ENCODE peak calls at places on chromosomes 11 and 22, in ten cellular contexts. G is fibroblast of the aortic adventitia, R is adrenal gland, I is upper lobe of right lung, D is heart right ventricle, O is fibroblast of pulmonary artery, M is MG63, H is keratinocyte, J is cardiac muscle cell, X is left lung. U is an unnamed sample.

GRCh38 chr22:30668306-30668655 is 606 bp upstream of the DUSP18 start:
- DNase-seq in M (no peak), D (no peak), I (no peak), H (no peak), O (no peak), R (no peak), J (no peak), G (no peak), X (no peak), U (no peak)

GRCh38 chr11:126186708-126187481 is 24.6 kb downstream of the RPUSD4 start:
- DNase-seq in J (no peak), G (no peak), D (no peak), I (peak), R (no peak), H (no peak), M (no peak), O (no peak), X (no peak), U (no peak)

GRCh38 chr11:67268036-67268683 is 1.9 kb downstream of the GRK2 start:
- DNase-seq in H (no peak), G (no peak), D (peak), R (peak), O (no peak), X (no peak), J (no peak), M (no peak), I (peak), U (no peak)

GRCh38 chr11:104320091-104320490 is 156.1 kb upstream of the PDGFD start:
- DNase-seq in D (no peak), I (no peak), X (no peak), G (peak), J (no peak), R (no peak), H (no peak), O (peak), M (no peak), U (no peak)

GRCh38 chr11:47846998-47847397 is 1.2 kb downstream of the NUP160 start:
- DNase-seq in G (no peak), I (no peak), J (no peak), M (no peak), O (no peak), D (no peak), X (no peak), H (no peak), R (no peak), U (no peak)

GRCh38 chr11:76327756-76328388 is 53.1 kb downstream of the THAP12 start:
- DNase-seq in R (no peak), H (no peak), D (peak), I (peak), O (no peak), X (no peak), J (no peak), M (no peak), G (no peak), U (no peak)

GRCh38 chr11:65121447-65121864 is 478 bp downstream of the FAU start:
- DNase-seq in H (no peak), R (peak), G (no peak), J (no peak), O (no peak), X (no peak), M (no peak), I (peak), D (no peak), U (no peak)

GRCh38 chr22:34804588-34804987 is 261.4 kb upstream of the ISX start:
- DNase-seq in D (no peak), M (no peak), H (no peak), R (no peak), G (no peak), I (no peak), X (no peak), J (no peak), O (no peak), U (no peak)

GRCh38 chr11:121589946-121590537 is 137.3 kb upstream of the SORL1-AS1 start:
- DNase-seq in D (no peak), G (no peak), R (no peak), X (no peak), I (no peak), H (no peak), M (no peak), J (no peak), O (no peak), U (no peak)

GRCh38 chr22:41429232-41429945 is 17.2 kb downstream of the TOB2 start:
- DNase-seq in O (no peak), H (no peak), X (no peak), G (no peak), I (no peak), J (no peak), D (no peak), M (no peak), R (no peak), U (peak)

GRCh38 chr11:1949302-1949701 is 2.2 kb downstream of the MRPL23 start:
- DNase-seq in X (no peak), O (no peak), M (no peak), R (peak), I (peak), G (no peak), H (no peak), D (no peak), J (no peak), U (peak)

GRCh38 chr11:77559686-77560425 is 29.9 kb upstream of the AQP11 start:
- DNase-seq in M (peak), X (no peak), O (peak), G (peak), D (no peak), J (peak), R (peak), I (no peak), H (peak), U (no peak)

GRCh38 chr11:77353131-77353530 is 51.6 kb upstream of the GDPD4 start:
- DNase-seq in J (no peak), G (no peak), D (no peak), M (no peak), X (no peak), I (no peak), H (no peak), R (no peak), O (no peak), U (no peak)

GRCh38 chr22:24494535-24495364 is at the start of gene UPB1:
- DNase-seq in O (no peak), G (no peak), I (peak), J (no peak), X (peak), M (no peak), R (no peak), D (no peak), H (no peak), U (no peak)

GRCh38 chr22:46043339-46043738 is 66.4 kb upstream of the WNT7B start:
- DNase-seq in J (no peak), M (no peak), G (no peak), I (peak), R (no peak), X (no peak), O (no peak), D (no peak), H (no peak), U (no peak)

GRCh38 chr11:105912666-105913065 is 109.4 kb downstream of the MSANTD4 start:
- DNase-seq in H (no peak), G (no peak), I (no peak), M (no peak), D (no peak), R (no peak), X (no peak), J (no peak), O (no peak), U (no peak)

GRCh38 chr11:95918056-95918455 is 5.9 kb downstream of the MTMR2 start:
- DNase-seq in H (no peak), R (no peak), I (no peak), X (no peak), D (no peak), G (no peak), O (no peak), J (no peak), M (no peak), U (no peak)

GRCh38 chr22:47066616-47066905 is 304.1 kb downstream of the TBC1D22A start:
- DNase-seq in I (no peak), G (no peak), X (no peak), M (no peak), J (no peak), R (no peak), O (no peak), H (no peak), D (no peak), U (no peak)

GRCh38 chr11:44180107-44180506 is 84.6 kb downstream of the EXT2 start:
- DNase-seq in M (no peak), O (no peak), H (no peak), R (no peak), X (no peak), D (no peak), G (no peak), I (no peak), J (no peak), U (no peak)

GRCh38 chr11:75150879-75151278 is at the start of gene SLCO2B1:
- DNase-seq in M (no peak), D (no peak), R (peak), G (no peak), H (no peak), O (no peak), I (no peak), J (no peak), X (no peak), U (no peak)

GRCh38 chr11:110298298-110298765 is 1.9 kb upstream of the RDX start:
- DNase-seq in M (peak), R (no peak), J (peak), D (no peak), O (no peak), G (no peak), I (no peak), X (no peak), H (no peak), U (no peak)

GRCh38 chr11:47616726-47617416 is 22.7 kb upstream of the C1QTNF4 start:
- DNase-seq in D (no peak), I (no peak), J (peak), R (peak), G (peak), O (peak), M (peak), X (no peak), H (no peak), U (no peak)

GRCh38 chr22:24567668-24568067 is 11.9 kb downstream of the SNRPD3 start:
- DNase-seq in G (no peak), O (no peak), M (no peak), I (no peak), D (no peak), R (no peak), J (no peak), X (no peak), H (no peak), U (no peak)

GRCh38 chr11:95487391-95487790 is 256.4 kb upstream of the SESN3 start:
- DNase-seq in J (no peak), G (peak), D (no peak), X (no peak), I (no peak), H (no peak), R (no peak), O (no peak), M (no peak), U (no peak)

GRCh38 chr11:15816270-15816871 is 540.0 kb downstream of the SOX6 start:
- DNase-seq in O (peak), H (no peak), I (no peak), M (peak), D (no peak), G (peak), X (no peak), J (peak), R (peak), U (no peak)

GRCh38 chr11:105827906-105828305 is 194.1 kb downstream of the MSANTD4 start:
- DNase-seq in M (no peak), X (no peak), G (no peak), H (no peak), O (no peak), R (no peak), I (no peak), D (no peak), J (no peak), U (no peak)

GRCh38 chr11:60890696-60891095 is 15.7 kb downstream of the PRPF19 start:
- DNase-seq in I (no peak), H (no peak), G (no peak), M (no peak), R (no peak), X (no peak), D (no peak), O (no peak), J (no peak), U (no peak)

GRCh38 chr11:12123799-12124198 is 13.4 kb downstream of the MICAL2 start:
- DNase-seq in R (no peak), M (no peak), G (peak), I (no peak), O (peak), J (no peak), H (no peak), X (no peak), D (no peak), U (no peak)

GRCh38 chr11:8928981-8929615 is 3.6 kb downstream of the C11orf16 start:
- DNase-seq in D (no peak), M (no peak), H (no peak), R (no peak), G (no peak), O (no peak), X (no peak), I (no peak), J (no peak), U (no peak)

GRCh38 chr11:100576044-100577021 is 110.8 kb upstream of the ARHGAP42 start:
- DNase-seq in D (no peak), X (no peak), M (no peak), J (peak), I (no peak), O (peak), H (no peak), R (peak), G (peak), U (no peak)

GRCh38 chr11:65945430-65945911 is at the start of gene TSGA10IP:
- DNase-seq in M (no peak), X (peak), D (no peak), H (no peak), R (no peak), J (no peak), I (no peak), O (no peak), G (no peak), U (no peak)

GRCh38 chr11:16095756-16096155 is 260.6 kb downstream of the SOX6 start:
- DNase-seq in D (no peak), H (no peak), I (no peak), G (no peak), R (no peak), M (no peak), J (no peak), X (no peak), O (no peak), U (no peak)

GRCh38 chr22:33049125-33049729 is 9.0 kb downstream of the SYN3 start:
- DNase-seq in H (peak), J (peak), D (peak), O (peak), I (peak), R (peak), X (no peak), G (peak), M (peak), U (peak)

GRCh38 chr11:45856044-45856468 is 8.8 kb downstream of the CRY2 start:
- DNase-seq in X (no peak), I (no peak), D (no peak), J (peak), G (peak), R (no peak), O (no peak), M (no peak), H (no peak), U (no peak)

GRCh38 chr11:7422544-7423331 is 62.6 kb upstream of the OLFML1 start:
- DNase-seq in X (no peak), H (no peak), G (peak), R (no peak), O (no peak), M (no peak), J (no peak), I (no peak), D (no peak), U (no peak)

GRCh38 chr11:70483077-70483861 is 84.9 kb downstream of the CTTN start:
- DNase-seq in I (peak), D (peak), G (peak), R (peak), H (no peak), M (peak), J (peak), O (peak), X (peak), U (no peak)

GRCh38 chr11:119889728-119890280 is 160.8 kb upstream of the NECTIN1 start:
- DNase-seq in J (no peak), D (no peak), G (no peak), H (no peak), R (no peak), X (no peak), M (no peak), I (peak), O (no peak), U (no peak)

GRCh38 chr22:23525510-23525909 is 54.6 kb downstream of the IGLL1 start:
- DNase-seq in J (no peak), D (no peak), R (no peak), O (no peak), M (no peak), X (peak), H (no peak), G (no peak), I (peak), U (peak)

GRCh38 chr11:107457205-107457557 is 444 bp downstream of the CWF19L2 start:
- DNase-seq in O (peak), X (no peak), D (no peak), I (no peak), R (no peak), H (no peak), G (no peak), M (peak), J (peak), U (no peak)

GRCh38 chr11:74927496-74927895 is 21.4 kb downstream of the XRRA1 start:
- DNase-seq in D (no peak), R (no peak), G (peak), I (no peak), J (no peak), H (no peak), M (no peak), O (no peak), X (no peak), U (no peak)

DNA sequence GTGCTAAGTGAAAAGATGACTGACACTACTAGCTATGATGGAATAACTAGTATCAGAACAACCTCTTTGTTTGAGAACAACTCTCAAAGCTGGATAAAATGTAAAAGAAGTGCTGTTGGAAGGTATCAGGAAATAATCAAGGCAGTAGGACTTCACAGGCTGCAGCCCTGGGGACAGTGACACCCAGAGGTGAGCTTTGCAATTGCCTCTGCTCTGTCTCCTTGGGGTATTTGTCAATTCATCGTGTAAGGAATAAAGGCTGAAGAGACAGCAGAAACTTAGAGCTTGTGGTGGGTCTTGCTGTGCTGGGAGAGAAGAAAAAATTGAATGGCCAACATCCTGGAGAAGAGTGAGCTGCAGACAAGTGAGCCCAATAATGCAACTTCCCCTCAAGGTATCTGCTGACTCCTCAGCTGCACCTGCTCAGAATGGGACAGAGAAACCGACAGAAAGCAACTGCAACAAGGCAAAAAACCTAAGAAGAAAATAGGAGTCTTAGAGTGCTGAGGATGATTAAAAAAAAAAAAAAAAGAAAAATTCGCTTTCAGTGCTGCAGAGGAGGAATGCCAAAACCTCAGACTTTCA is 141.1 kb downstream of the RCN1 start:
- DNase-seq in O (peak), G (peak), D (no peak), X (no peak), I (no peak), M (peak), H (no peak), R (no peak), J (peak), U (no peak)
- H3K4me3 ChIP-seq in O (no peak), G (no peak), D (no peak), X (no peak), I (no peak), M (no peak), H (no peak), R (no peak), J (no peak), U (no peak)

DNA sequence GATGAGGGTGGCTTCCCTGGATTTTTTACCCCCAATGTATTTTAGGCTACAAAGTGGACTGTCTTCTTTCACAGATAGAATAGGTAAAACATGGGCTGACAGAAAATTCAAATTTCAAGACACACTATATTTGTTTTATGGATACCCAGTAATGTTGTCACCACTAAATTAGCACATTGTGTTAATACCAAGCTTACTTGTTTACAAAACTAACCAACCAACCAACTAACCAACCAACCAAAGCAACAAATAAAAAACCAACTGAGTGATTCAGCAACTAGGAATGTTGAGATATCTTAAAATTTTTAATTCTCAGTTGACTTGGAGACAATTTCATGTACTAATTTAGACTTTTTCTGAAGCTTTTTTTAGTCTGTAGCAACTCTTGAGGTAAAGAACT is 69.3 kb upstream of the CTSC start:
- DNase-seq in I (no peak), G (no peak), O (no peak), M (no peak), H (no peak), X (no peak), R (no peak), D (no peak), J (no peak), U (no peak)
- H3K4me3 ChIP-seq in I (no peak), G (no peak), O (no peak), M (no peak), H (no peak), X (no peak), R (no peak), D (no peak), J (no peak), U (no peak)

DNA sequence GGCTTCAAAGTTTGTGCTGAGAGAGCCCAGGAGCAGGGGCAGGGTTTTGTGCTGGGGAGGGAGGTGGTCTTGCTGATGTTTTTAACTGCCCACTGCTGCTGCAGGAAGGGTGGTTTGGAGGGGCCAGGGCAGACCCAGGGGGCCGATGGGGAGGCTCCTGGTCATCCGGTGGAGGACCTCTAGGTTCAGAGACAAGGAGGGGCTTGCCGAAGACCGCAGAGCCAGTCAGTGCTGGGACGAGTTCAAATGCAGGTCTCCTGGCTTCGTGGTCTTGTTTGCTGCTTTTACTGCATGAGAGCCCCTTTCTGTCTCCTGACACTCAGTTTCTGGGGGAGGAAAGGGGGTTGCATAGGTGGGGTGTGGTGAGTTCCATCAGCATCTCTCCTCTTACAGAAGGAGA is 26.0 kb downstream of the CACNA1I start:
- DNase-seq in M (no peak), J (no peak), G (no peak), R (no peak), D (no peak), O (no peak), H (no peak), I (no peak), X (peak), U (no peak)
- H3K4me3 ChIP-seq in M (no peak), J (no peak), G (no peak), R (no peak), D (no peak), O (no peak), H (no peak), I (no peak), X (no peak), U (no peak)

DNA sequence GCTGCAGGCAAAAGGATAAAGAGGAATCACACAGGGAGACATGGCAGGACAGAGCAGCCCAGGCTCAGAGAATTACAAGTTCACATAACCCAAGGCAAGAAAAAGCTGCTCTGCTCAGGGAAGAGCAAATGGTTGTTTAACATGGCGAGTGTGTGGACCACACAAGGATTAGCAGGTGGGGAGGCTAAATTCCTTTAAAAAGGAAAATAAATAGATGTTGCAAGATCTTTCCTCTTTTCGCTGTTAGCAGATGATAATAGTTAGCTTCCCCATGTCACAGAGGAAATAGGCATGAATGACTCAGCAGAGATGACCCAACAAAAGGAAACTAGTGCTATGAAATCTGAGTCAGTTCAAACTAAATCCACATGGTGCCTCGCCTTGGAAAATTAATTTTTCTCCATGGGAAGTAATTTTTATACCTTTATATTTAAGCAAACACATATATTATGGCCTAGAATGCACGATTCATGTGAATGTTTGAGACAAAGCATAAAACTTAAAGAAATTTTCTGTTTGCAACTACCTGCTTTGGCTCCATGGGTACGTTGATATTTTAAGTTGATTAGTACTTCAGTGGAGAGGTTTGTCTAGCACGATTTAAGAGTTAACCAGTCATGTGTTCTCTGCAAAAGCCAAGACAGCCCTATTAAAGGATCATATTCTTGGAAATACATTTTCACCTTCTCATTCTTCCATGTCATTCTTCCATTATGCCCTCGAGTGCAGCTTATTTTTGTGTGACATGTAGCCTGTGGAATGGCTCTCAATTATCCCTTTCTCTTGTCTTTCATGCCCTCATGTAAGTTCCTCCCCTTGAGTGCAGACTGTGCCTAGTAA is 38.5 kb upstream of the FJX1 start:
- DNase-seq in M (peak), I (no peak), O (peak), G (peak), X (no peak), R (no peak), H (peak), D (no peak), J (peak), U (no peak)
- H3K4me3 ChIP-seq in M (no peak), I (no peak), O (no peak), G (no peak), X (no peak), R (no peak), H (no peak), D (no peak), J (no peak), U (no peak)

GRCh38 chr11:441418-442274 is at the start of gene ANO9:
- DNase-seq in X (peak), G (no peak), D (no peak), O (no peak), R (peak), H (no peak), I (peak), M (no peak), J (no peak), U (peak)
- H3K4me3 ChIP-seq in X (peak), G (no peak), D (no peak), O (no peak), R (no peak), H (peak), I (peak), M (no peak), J (no peak), U (no peak)